ENCODE peak calls at places on chromosomes 4 and X, in seven cellular contexts. C is upper lobe of right lung; X is A549; P is psoas muscle; N is AG04450; B is CD8-positive, alpha-beta T cell; I is tibial nerve. V is an unnamed sample. For H3K9me3, the result is how much of the 10 kb centered on the place peaks cover.

GRCh38 chrX:49205443-49205842 is 5.5 kb upstream of the SYP start:
- DNase-seq in C (no peak), X (no peak), P (no peak), N (no peak), B (no peak), I (no peak), V (no peak)

GRCh38 chr4:182449186-182449880 is 206.1 kb downstream of the TENM3 start:
- DNase-seq in C (no peak), X (peak), P (no peak), N (no peak), B (no peak), I (no peak), V (no peak)

GRCh38 chrX:23953908-23954269 is 46.1 kb downstream of the CXorf58 start:
- DNase-seq in C (no peak), X (no peak), P (no peak), N (no peak), B (no peak), I (no peak), V (no peak)

GRCh38 chrX:45513042-45513441 is 312.4 kb upstream of the DIPK2B start:
- DNase-seq in C (no peak), X (no peak), P (no peak), N (no peak), B (no peak), I (no peak), V (no peak)

GRCh38 chr4:48944252-48944651 is 37.7 kb upstream of the OCIAD2 start:
- DNase-seq in C (no peak), X (peak), P (no peak), N (no peak), B (no peak), I (no peak), V (no peak)

GRCh38 chr4:53558061-53558801 is 33.1 kb downstream of the LNX1 start:
- DNase-seq in C (no peak), X (no peak), P (no peak), N (no peak), B (no peak), I (no peak), V (no peak)

GRCh38 chr4:75985116-75985515 is 5.6 kb downstream of the SDAD1 start:
- DNase-seq in C (no peak), X (no peak), P (no peak), N (peak), B (no peak), I (no peak), V (no peak)

GRCh38 chr4:97150966-97151365 is 992.3 kb downstream of the STPG2 start:
- DNase-seq in C (no peak), X (no peak), P (no peak), N (no peak), B (no peak), I (no peak), V (no peak)

GRCh38 chrX:70134116-70134477 is 850 bp downstream of the IGBP1 start:
- DNase-seq in C (no peak), X (no peak), P (no peak), N (no peak), B (no peak), I (no peak), V (no peak)

GRCh38 chr4:188767496-188767895 is 628.3 kb downstream of the TRIML1 start:
- DNase-seq in C (no peak), X (no peak), P (no peak), N (no peak), B (no peak), I (no peak), V (no peak)

GRCh38 chr4:42819863-42820514 is 72.5 kb upstream of the GRXCR1 start:
- DNase-seq in C (no peak), X (no peak), P (no peak), N (no peak), B (no peak), I (no peak), V (no peak)

GRCh38 chrX:7828594-7828993 is 14.4 kb upstream of the VCX start:
- DNase-seq in C (no peak), X (no peak), P (no peak), N (no peak), B (no peak), I (no peak), V (no peak)

GRCh38 chrX:136028383-136028984 is 43.2 kb downstream of the SLC9A6 start:
- DNase-seq in C (no peak), X (peak), P (no peak), N (no peak), B (no peak), I (no peak), V (no peak)

GRCh38 chr4:52665592-52665991 is 6.5 kb upstream of the USP46 start:
- DNase-seq in C (no peak), X (no peak), P (no peak), N (no peak), B (no peak), I (no peak), V (no peak)

GRCh38 chr4:30717208-30718020 is 2.8 kb upstream of the PCDH7 start:
- DNase-seq in C (peak), X (peak), P (peak), N (no peak), B (no peak), I (no peak), V (no peak)

GRCh38 chr4:88803600-88804096 is 106.0 kb upstream of the NAP1L5 start:
- DNase-seq in C (no peak), X (no peak), P (no peak), N (peak), B (no peak), I (peak), V (no peak)

GRCh38 chrX:34585561-34585960 is 71.5 kb downstream of the TMEM47 start:
- DNase-seq in C (no peak), X (no peak), P (no peak), N (no peak), B (no peak), I (no peak), V (no peak)

GRCh38 chrX:128781506-128781905 is 729.3 kb upstream of the ACTRT1 start:
- DNase-seq in C (no peak), X (peak), P (no peak), N (no peak), B (no peak), I (no peak), V (no peak)

GRCh38 chr4:52750819-52751348 is 341 bp downstream of the ERVMER34-1 start:
- DNase-seq in C (peak), X (peak), P (peak), N (no peak), B (no peak), I (no peak), V (no peak)

GRCh38 chr4:157389751-157390150 is 169.2 kb downstream of the GRIA2 start:
- DNase-seq in C (no peak), X (no peak), P (no peak), N (no peak), B (no peak), I (no peak), V (no peak)

GRCh38 chr4:163776961-163777360 is 282.5 kb downstream of the TMA16 start:
- DNase-seq in C (no peak), X (no peak), P (no peak), N (no peak), B (no peak), I (no peak), V (no peak)

GRCh38 chr4:129109965-129110824 is 14.2 kb downstream of the C4orf33 start:
- DNase-seq in C (no peak), X (no peak), P (no peak), N (no peak), B (no peak), I (no peak), V (no peak)

GRCh38 chr4:147733614-147734344 is 1.9 kb downstream of the ARHGAP10 start:
- DNase-seq in C (no peak), X (no peak), P (peak), N (no peak), B (no peak), I (no peak), V (no peak)

GRCh38 chr4:158015241-158015640 is 157.6 kb downstream of the GASK1B start:
- DNase-seq in C (no peak), X (no peak), P (no peak), N (no peak), B (no peak), I (no peak), V (no peak)

GRCh38 chr4:81136161-81136910 is 78.7 kb downstream of the PRKG2 start:
- DNase-seq in C (no peak), X (no peak), P (no peak), N (peak), B (no peak), I (no peak), V (no peak)

GRCh38 chr4:5371415-5372190 is 320.3 kb downstream of the STK32B start:
- DNase-seq in C (no peak), X (no peak), P (no peak), N (peak), B (no peak), I (no peak), V (no peak)

GRCh38 chrX:68942141-68942540 is 113.3 kb downstream of the EFNB1 start:
- DNase-seq in C (no peak), X (no peak), P (no peak), N (no peak), B (no peak), I (no peak), V (no peak)

GRCh38 chr4:2078584-2078983 is 19.5 kb downstream of the NAT8L start:
- DNase-seq in C (no peak), X (no peak), P (no peak), N (no peak), B (no peak), I (no peak), V (no peak)

GRCh38 chr4:25376754-25377571 is at the start of gene ANAPC4:
- DNase-seq in C (peak), X (peak), P (peak), N (peak), B (peak), I (peak), V (peak)

GRCh38 chr4:185682236-185682635 is 129.8 kb downstream of the SORBS2 start:
- DNase-seq in C (no peak), X (peak), P (no peak), N (no peak), B (no peak), I (no peak), V (no peak)

GRCh38 chrX:21948897-21949578 is 8.5 kb downstream of the SMS start:
- DNase-seq in C (no peak), X (no peak), P (no peak), N (no peak), B (no peak), I (no peak), V (no peak)

DNA sequence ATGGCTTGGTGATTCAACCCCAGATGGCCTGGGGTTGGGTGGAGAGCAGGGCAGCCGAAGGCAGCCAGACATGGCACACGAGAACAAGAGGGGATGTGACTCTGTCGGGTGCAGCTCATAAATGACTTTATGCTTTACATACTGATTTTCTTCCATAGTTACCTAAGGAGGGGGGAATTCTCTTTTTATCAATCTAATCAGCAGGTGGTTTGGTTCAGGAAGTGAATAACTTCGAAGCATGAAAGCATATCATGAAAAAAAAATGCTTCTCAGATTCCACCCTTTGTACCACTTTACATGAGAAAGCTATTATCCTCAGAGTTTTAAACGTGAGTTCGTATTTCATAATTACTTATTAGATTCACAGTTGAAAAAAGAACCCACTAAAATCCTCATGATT is 908.9 kb upstream of the LCORL start:
- DNase-seq in C (no peak), X (no peak), P (no peak), N (no peak), B (no peak), I (no peak), V (no peak)
- H3K9me3 ChIP-seq in C (under half), X (under half), P (under half), N (under half), B (under half), I (under half), V (under half)

GRCh38 chr4:12137556-12137955 is 708.9 kb upstream of the HS3ST1 start:
- DNase-seq in C (no peak), X (no peak), P (no peak), N (no peak), B (no peak), I (no peak), V (no peak)

GRCh38 chr4:12144051-12144450 is 715.4 kb upstream of the HS3ST1 start:
- DNase-seq in C (no peak), X (no peak), P (no peak), N (no peak), B (no peak), I (no peak), V (no peak)

GRCh38 chr4:12145106-12145505 is 716.4 kb upstream of the HS3ST1 start:
- DNase-seq in C (no peak), X (no peak), P (no peak), N (no peak), B (no peak), I (no peak), V (no peak)

GRCh38 chr4:12138478-12138877 is 709.8 kb upstream of the HS3ST1 start:
- DNase-seq in C (no peak), X (no peak), P (no peak), N (no peak), B (no peak), I (no peak), V (no peak)

DNA sequence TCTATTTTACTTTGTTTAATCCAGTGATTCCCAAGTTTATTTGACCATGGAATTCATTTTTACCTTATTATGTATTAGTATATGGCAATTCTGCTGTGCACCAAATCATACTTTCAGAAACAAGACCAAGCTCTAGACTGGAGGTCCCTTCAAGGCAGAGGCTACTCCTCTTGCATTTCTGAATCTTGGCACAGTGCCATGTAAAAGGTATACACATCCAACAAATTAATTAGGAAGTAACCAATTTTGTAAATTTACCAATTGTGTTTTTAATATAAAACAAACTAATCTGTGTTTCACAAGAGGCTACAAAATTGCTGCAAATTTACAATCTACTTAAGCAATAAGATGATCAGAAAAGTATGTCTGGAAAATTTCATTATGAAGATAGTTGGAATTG is 712.2 kb upstream of the HS3ST1 start:
- DNase-seq in C (no peak), X (no peak), P (no peak), N (no peak), B (no peak), I (no peak), V (no peak)
- H3K9me3 ChIP-seq in C (under half), X (under half), P (under half), N (under half), B (under half), I (under half), V (under half)

GRCh38 chrX:18076434-18076833 is 144.3 kb downstream of the BEND2 start:
- DNase-seq in C (no peak), X (no peak), P (no peak), N (no peak), B (no peak), I (no peak), V (no peak)
- H3K9me3 ChIP-seq in C (under half), X (under half), P (under half), N (under half), B (under half), I (under half), V (under half)

GRCh38 chrX:19879181-19879580 is 8.2 kb downstream of the SH3KBP1 start:
- DNase-seq in C (no peak), X (no peak), P (no peak), N (no peak), B (no peak), I (no peak), V (no peak)
- H3K9me3 ChIP-seq in C (under half), X (under half), P (under half), N (under half), B (under half), I (under half), V (under half)

GRCh38 chr4:74258949-74259348 is 49.3 kb upstream of the EPGN start:
- DNase-seq in C (no peak), X (no peak), P (no peak), N (no peak), B (no peak), I (no peak), V (no peak)

GRCh38 chr4:74266081-74266480 is 42.2 kb upstream of the EPGN start:
- DNase-seq in C (no peak), X (no peak), P (no peak), N (no peak), B (no peak), I (no peak), V (no peak)

GRCh38 chr4:74267998-74268606 is 40.2 kb upstream of the EPGN start:
- DNase-seq in C (no peak), X (no peak), P (no peak), N (no peak), B (no peak), I (no peak), V (no peak)

DNA sequence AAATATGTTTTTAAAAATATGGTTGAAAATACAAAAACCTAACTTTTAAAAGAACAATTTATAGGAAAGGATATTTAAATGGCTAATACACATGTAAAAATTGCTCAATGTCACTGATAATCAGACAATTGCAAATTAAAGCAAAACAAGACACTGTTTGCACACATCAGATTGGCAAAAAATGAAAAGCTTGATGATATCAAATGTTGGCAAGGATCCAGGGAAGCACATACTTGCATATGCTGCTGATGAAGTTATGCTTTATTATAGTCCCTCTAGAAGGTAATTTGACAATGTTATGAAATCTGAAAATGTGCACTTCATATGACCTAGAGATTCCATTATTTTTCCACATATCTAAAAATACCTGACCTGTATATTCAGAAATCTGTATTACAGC is 45.7 kb upstream of the EPGN start:
- DNase-seq in C (no peak), X (no peak), P (no peak), N (no peak), B (no peak), I (no peak), V (no peak)
- H3K9me3 ChIP-seq in C (under half), X (under half), P (under half), N (under half), B (under half), I (under half), V (under half)

GRCh38 chr4:11178433-11178832 is 250.3 kb downstream of the HS3ST1 start:
- DNase-seq in C (no peak), X (no peak), P (no peak), N (no peak), B (no peak), I (no peak), V (no peak)

GRCh38 chr4:11175374-11175773 is 253.3 kb downstream of the HS3ST1 start:
- DNase-seq in C (no peak), X (no peak), P (no peak), N (no peak), B (no peak), I (no peak), V (no peak)
- H3K9me3 ChIP-seq in C (under half), X (under half), P (under half), N (under half), B (under half), I (under half), V (under half)

DNA sequence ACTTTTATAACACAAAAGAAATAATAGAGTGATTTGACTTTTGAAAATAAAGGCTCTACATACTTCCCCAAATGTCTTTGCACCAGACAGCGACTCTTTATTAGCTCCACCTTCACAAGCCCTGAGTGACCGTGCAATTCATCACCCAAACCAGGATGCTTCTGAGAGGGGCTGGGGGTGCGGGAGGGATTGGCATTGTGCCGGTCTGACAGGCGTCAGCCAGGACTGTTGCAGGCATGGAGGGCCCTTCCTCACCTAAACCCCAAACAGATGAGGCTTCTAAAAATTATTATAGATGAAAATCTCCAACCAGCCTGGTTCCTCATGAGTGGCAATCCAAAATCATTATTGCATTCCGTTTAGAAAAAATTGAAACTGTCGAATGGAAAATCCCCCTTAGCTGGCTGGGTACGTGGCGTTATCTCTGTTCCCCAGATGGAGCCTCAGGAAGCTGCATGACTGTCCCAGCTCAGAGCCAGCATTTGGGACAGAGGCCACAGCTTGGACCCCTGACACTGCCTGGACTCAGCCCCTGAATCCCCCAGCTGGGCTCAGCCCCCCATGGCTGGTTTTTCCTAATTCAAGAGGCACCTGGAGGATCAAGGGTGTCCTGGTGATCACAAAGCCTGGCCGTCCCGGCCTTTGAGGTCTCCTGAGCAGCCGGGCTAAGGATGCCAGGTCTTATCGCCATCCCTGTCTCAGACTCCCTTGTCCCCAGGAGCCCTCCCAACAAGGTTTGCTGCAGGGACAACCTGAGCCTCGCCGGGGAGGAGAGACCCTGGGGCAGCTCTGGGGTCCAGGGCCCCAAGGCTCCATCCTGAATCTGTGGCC is 60.4 kb downstream of the SORCS2 start:
- DNase-seq in C (no peak), X (no peak), P (no peak), N (no peak), B (no peak), I (no peak), V (no peak)
- H3K9me3 ChIP-seq in C (under half), X (under half), P (under half), N (under half), B (under half), I (under half), V (under half)

DNA sequence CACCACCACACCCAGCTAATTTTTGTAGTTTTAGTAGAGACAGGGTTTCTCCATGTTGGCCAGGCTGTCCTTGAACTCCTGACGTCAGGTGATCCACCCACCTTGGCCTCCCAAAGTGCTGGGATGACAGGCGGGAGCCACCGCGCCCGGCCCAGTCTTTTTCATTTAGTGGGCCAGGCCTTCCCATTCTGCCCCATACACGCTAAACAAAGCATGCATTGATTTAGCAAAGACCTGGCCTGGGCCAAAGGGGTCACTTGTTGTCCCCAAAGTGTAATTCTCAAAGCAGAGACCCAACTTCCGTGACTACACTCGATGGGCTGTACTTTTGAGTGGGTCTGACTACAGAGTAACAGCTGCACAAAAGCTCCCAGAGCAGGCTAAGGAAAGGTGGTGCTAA is 29.2 kb downstream of the CNGA2 start:
- DNase-seq in C (no peak), X (no peak), P (no peak), N (no peak), B (no peak), I (no peak), V (no peak)
- H3K9me3 ChIP-seq in C (under half), X (under half), P (under half), N (under half), B (under half), I (under half), V (under half)

GRCh38 chrX:40098264-40099045 is 697 bp upstream of the BCOR start:
- DNase-seq in C (peak), X (peak), P (peak), N (no peak), B (peak), I (no peak), V (peak)

GRCh38 chrX:40099046-40099968 is 1.5 kb upstream of the BCOR start:
- DNase-seq in C (peak), X (peak), P (peak), N (no peak), B (no peak), I (no peak), V (no peak)

GRCh38 chrX:40100537-40101429 is 3.0 kb upstream of the BCOR start:
- DNase-seq in C (no peak), X (no peak), P (no peak), N (no peak), B (no peak), I (no peak), V (no peak)

GRCh38 chrX:40101430-40101802 is 3.7 kb upstream of the BCOR start:
- DNase-seq in C (no peak), X (no peak), P (no peak), N (no peak), B (no peak), I (no peak), V (no peak)

GRCh38 chrX:40100141-40100536 is 2.4 kb upstream of the BCOR start:
- DNase-seq in C (peak), X (no peak), P (no peak), N (no peak), B (no peak), I (no peak), V (no peak)
- H3K9me3 ChIP-seq in C (under half), X (under half), P (under half), N (under half), B (under half), I (under half), V (under half)